ENCODE peak calls at places on chromosomes 4 and X, in eight cellular contexts. F is NCI-H1092 treated with DMSO at 0.1 percent for 48 hours; B is astrocyte; H is osteocyte; T is amygdala; Q is stimulated activated CD4-positive, alpha-beta T cell treated with anti-CD3 and anti-CD28 coated beads, Interleukin-2, amount 100 ng/mL, for 48 hours; N is CD4-positive, alpha-beta memory T cell; J is mucosa of gallbladder. X is an unnamed sample.

GRCh38 chr4:4693258-4693657 is 151.4 kb upstream of the STX18 start:
- DNase-seq in F (no peak), B (peak), H (no peak), T (no peak), Q (no peak), N (no peak), J (no peak), X (no peak)

GRCh38 chrX:140767646-140768045 is 58.1 kb downstream of the LINC00632 start:
- DNase-seq in F (no peak), B (peak), H (no peak), T (no peak), Q (no peak), N (no peak), J (no peak), X (no peak)

GRCh38 chr4:97238956-97239698 is 904.1 kb downstream of the STPG2 start:
- DNase-seq in F (peak), B (no peak), H (no peak), T (no peak), Q (no peak), N (no peak), J (no peak), X (no peak)

GRCh38 chr4:123257563-123257962 is 139.0 kb upstream of the SPRY1 start:
- DNase-seq in F (no peak), B (no peak), H (no peak), T (no peak), Q (no peak), N (no peak), J (no peak), X (no peak)

GRCh38 chrX:118756111-118756510 is 28.7 kb downstream of the IL13RA1 start:
- DNase-seq in F (no peak), B (peak), H (no peak), T (no peak), Q (no peak), N (no peak), J (no peak), X (no peak)

GRCh38 chrX:79365591-79365990 is 1.5 kb downstream of the ITM2A start:
- DNase-seq in F (no peak), B (no peak), H (no peak), T (no peak), Q (no peak), N (no peak), J (no peak), X (no peak)

GRCh38 chrX:2664497-2664896 is 26.6 kb upstream of the CD99 start:
- DNase-seq in F (no peak), B (peak), H (no peak), T (no peak), Q (no peak), N (no peak), J (peak), X (no peak)

GRCh38 chr4:182339246-182339645 is 96.0 kb downstream of the TENM3 start:
- DNase-seq in F (no peak), B (no peak), H (no peak), T (no peak), Q (no peak), N (no peak), J (no peak), X (no peak)

GRCh38 chr4:4529412-4529811 is 12.4 kb downstream of the STX18 start:
- DNase-seq in F (no peak), B (no peak), H (no peak), T (no peak), Q (no peak), N (no peak), J (no peak), X (no peak)

GRCh38 chrX:19725545-19726102 is 161.8 kb downstream of the SH3KBP1 start:
- DNase-seq in F (no peak), B (no peak), H (no peak), T (no peak), Q (no peak), N (no peak), J (no peak), X (no peak)

GRCh38 chr4:54971474-54971950 is 153.9 kb downstream of the KDR start:
- DNase-seq in F (peak), B (peak), H (no peak), T (peak), Q (no peak), N (peak), J (no peak), X (no peak)

GRCh38 chrX:11765449-11765848 is 7.4 kb downstream of the MSL3 start:
- DNase-seq in F (no peak), B (no peak), H (no peak), T (no peak), Q (no peak), N (no peak), J (no peak), X (no peak)

GRCh38 chrX:70552174-70552704 is 107.6 kb downstream of the DLG3 start:
- DNase-seq in F (no peak), B (no peak), H (no peak), T (no peak), Q (no peak), N (no peak), J (no peak), X (no peak)

GRCh38 chr4:185849543-185850185 is 37.7 kb upstream of the SORBS2 start:
- DNase-seq in F (no peak), B (no peak), H (no peak), T (no peak), Q (no peak), N (no peak), J (no peak), X (no peak)

GRCh38 chr4:20662851-20663250 is 37.4 kb upstream of the PACRGL start:
- DNase-seq in F (no peak), B (peak), H (no peak), T (no peak), Q (no peak), N (no peak), J (no peak), X (no peak)

GRCh38 chr4:150280081-150280950 is 202.1 kb downstream of the DCLK2 start:
- DNase-seq in F (no peak), B (peak), H (no peak), T (peak), Q (no peak), N (no peak), J (no peak), X (no peak)

GRCh38 chr4:16684083-16684482 is 214.4 kb downstream of the LDB2 start:
- DNase-seq in F (no peak), B (peak), H (no peak), T (no peak), Q (no peak), N (no peak), J (peak), X (no peak)

GRCh38 chr4:30720021-30720655 is at the start of gene PCDH7:
- DNase-seq in F (peak), B (peak), H (no peak), T (peak), Q (no peak), N (no peak), J (peak), X (peak)

GRCh38 chr4:7041851-7042696 is 1.1 kb upstream of the TADA2B start:
- DNase-seq in F (peak), B (peak), H (no peak), T (no peak), Q (no peak), N (peak), J (peak), X (peak)

GRCh38 chr4:13938299-13938698 is 310.8 kb upstream of the BOD1L1 start:
- DNase-seq in F (no peak), B (no peak), H (no peak), T (no peak), Q (no peak), N (no peak), J (no peak), X (no peak)

GRCh38 chrX:69082753-69083150 is 82.5 kb downstream of the PJA1 start:
- DNase-seq in F (no peak), B (no peak), H (no peak), T (no peak), Q (no peak), N (no peak), J (no peak), X (no peak)

GRCh38 chr4:129162450-129162849 is 66.5 kb downstream of the C4orf33 start:
- DNase-seq in F (no peak), B (no peak), H (no peak), T (no peak), Q (no peak), N (no peak), J (no peak), X (no peak)

GRCh38 chrX:3252744-3253143 is 93.7 kb downstream of the MXRA5 start:
- DNase-seq in F (no peak), B (no peak), H (no peak), T (no peak), Q (no peak), N (no peak), J (no peak), X (no peak)

GRCh38 chr4:183610033-183610432 is 49.0 kb downstream of the RWDD4 start:
- DNase-seq in F (no peak), B (peak), H (no peak), T (no peak), Q (no peak), N (no peak), J (no peak), X (no peak)

GRCh38 chr4:185093573-185093972 is 49.5 kb upstream of the SLC25A4 start:
- DNase-seq in F (no peak), B (no peak), H (no peak), T (no peak), Q (no peak), N (no peak), J (no peak), X (no peak)

GRCh38 chr4:84224522-84224921 is 274.6 kb downstream of the NKX6-1 start:
- DNase-seq in F (peak), B (no peak), H (no peak), T (no peak), Q (no peak), N (no peak), J (no peak), X (no peak)

GRCh38 chrX:67004451-67004850 is 365.6 kb upstream of the EDA2R start:
- DNase-seq in F (no peak), B (no peak), H (no peak), T (no peak), Q (no peak), N (no peak), J (no peak), X (no peak)

X was measured in substantia nigra.